ENCODE peak calls at places on chromosomes 6 and 20, in seven cellular contexts. One of them, this sample, is unnamed.

GRCh38 chr6:163226836-163227485 is 187.6 kb upstream of the QKI start:
- DNase-seq in GM12865: no peak
- DNase-seq in bronchial epithelial cell: peak
- DNase-seq in RWPE1: peak
- DNase-seq in astrocyte of the cerebellum: peak
- DNase-seq in neural crest cell: no peak
- DNase-seq in brain microvascular endothelial cell: peak
- DNase-seq in this sample: no peak

GRCh38 chr20:32078777-32079176 is 26.7 kb downstream of the HCK start:
- DNase-seq in GM12865: no peak
- DNase-seq in bronchial epithelial cell: no peak
- DNase-seq in RWPE1: no peak
- DNase-seq in astrocyte of the cerebellum: no peak
- DNase-seq in neural crest cell: no peak
- DNase-seq in brain microvascular endothelial cell: no peak
- DNase-seq in this sample: peak

GRCh38 chr6:11008821-11009220 is 35.3 kb downstream of the ELOVL2 start:
- DNase-seq in GM12865: no peak
- DNase-seq in bronchial epithelial cell: peak
- DNase-seq in RWPE1: no peak
- DNase-seq in astrocyte of the cerebellum: no peak
- DNase-seq in neural crest cell: no peak
- DNase-seq in brain microvascular endothelial cell: peak
- DNase-seq in this sample: no peak

GRCh38 chr6:103672169-103672568 is 1187.5 kb downstream of the HACE1 start:
- DNase-seq in GM12865: no peak
- DNase-seq in bronchial epithelial cell: peak
- DNase-seq in RWPE1: no peak
- DNase-seq in astrocyte of the cerebellum: peak
- DNase-seq in neural crest cell: no peak
- DNase-seq in brain microvascular endothelial cell: peak
- DNase-seq in this sample: no peak

GRCh38 chr20:10731190-10731955 is 57.6 kb upstream of the JAG1 start:
- DNase-seq in GM12865: no peak
- DNase-seq in bronchial epithelial cell: peak
- DNase-seq in RWPE1: peak
- DNase-seq in astrocyte of the cerebellum: no peak
- DNase-seq in neural crest cell: no peak
- DNase-seq in brain microvascular endothelial cell: peak
- DNase-seq in this sample: no peak

GRCh38 chr6:111589366-111589765 is 16.3 kb downstream of the TRAF3IP2 start:
- DNase-seq in GM12865: no peak
- DNase-seq in bronchial epithelial cell: peak
- DNase-seq in RWPE1: peak
- DNase-seq in astrocyte of the cerebellum: no peak
- DNase-seq in neural crest cell: no peak
- DNase-seq in brain microvascular endothelial cell: peak
- DNase-seq in this sample: no peak

GRCh38 chr6:33566182-33567084 is 13.6 kb downstream of the BAK1 start:
- DNase-seq in GM12865: no peak
- DNase-seq in bronchial epithelial cell: peak
- DNase-seq in RWPE1: peak
- DNase-seq in astrocyte of the cerebellum: no peak
- DNase-seq in neural crest cell: no peak
- DNase-seq in brain microvascular endothelial cell: peak
- DNase-seq in this sample: no peak

GRCh38 chr20:4076671-4077070 is 61.3 kb upstream of the RNF24 start:
- DNase-seq in GM12865: no peak
- DNase-seq in bronchial epithelial cell: peak
- DNase-seq in RWPE1: peak
- DNase-seq in astrocyte of the cerebellum: peak
- DNase-seq in neural crest cell: no peak
- DNase-seq in brain microvascular endothelial cell: peak
- DNase-seq in this sample: no peak

GRCh38 chr6:40577672-40578071 is 9.5 kb downstream of the LRFN2 start:
- DNase-seq in GM12865: no peak
- DNase-seq in bronchial epithelial cell: no peak
- DNase-seq in RWPE1: no peak
- DNase-seq in astrocyte of the cerebellum: no peak
- DNase-seq in neural crest cell: no peak
- DNase-seq in brain microvascular endothelial cell: no peak
- DNase-seq in this sample: no peak
- TF ChIP-seq CTCF in GM12865: no peak
- TF ChIP-seq CTCF in bronchial epithelial cell: no peak
- TF ChIP-seq CTCF in RWPE1: no peak
- TF ChIP-seq CTCF in astrocyte of the cerebellum: no peak
- TF ChIP-seq CTCF in neural crest cell: peak
- TF ChIP-seq CTCF in brain microvascular endothelial cell: peak
- TF ChIP-seq CTCF in this sample: no peak

GRCh38 chr20:39676857-39677351 is 714.8 kb downstream of the DHX35 start:
- DNase-seq in GM12865: peak
- DNase-seq in bronchial epithelial cell: peak
- DNase-seq in RWPE1: no peak
- DNase-seq in astrocyte of the cerebellum: no peak
- DNase-seq in neural crest cell: no peak
- DNase-seq in brain microvascular endothelial cell: no peak
- DNase-seq in this sample: no peak
- TF ChIP-seq CTCF in GM12865: peak
- TF ChIP-seq CTCF in bronchial epithelial cell: peak
- TF ChIP-seq CTCF in RWPE1: no peak
- TF ChIP-seq CTCF in astrocyte of the cerebellum: no peak
- TF ChIP-seq CTCF in neural crest cell: peak
- TF ChIP-seq CTCF in brain microvascular endothelial cell: no peak
- TF ChIP-seq CTCF in this sample: no peak

DNA sequence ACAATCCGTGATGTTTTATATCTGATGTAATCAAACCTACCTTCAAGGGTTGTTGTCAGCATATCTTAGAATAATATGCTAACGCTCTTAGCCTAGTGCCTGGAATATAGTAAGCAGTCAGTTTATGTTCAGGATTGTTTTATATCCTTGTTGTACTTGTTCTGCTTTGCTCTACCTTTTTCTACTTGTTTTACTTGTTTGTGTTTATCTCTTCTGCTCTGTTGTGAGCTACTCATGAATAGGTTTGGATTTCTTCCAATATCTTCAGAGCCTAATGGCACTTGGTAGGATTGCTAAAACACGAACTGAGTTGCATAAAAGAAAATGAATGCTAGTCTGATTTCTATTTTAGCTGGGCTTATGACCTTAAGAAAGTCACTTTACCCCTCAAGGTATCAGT is 40.1 kb downstream of the DNAH8 start:
- DNase-seq in GM12865: no peak
- DNase-seq in bronchial epithelial cell: peak
- DNase-seq in RWPE1: peak
- DNase-seq in astrocyte of the cerebellum: no peak
- DNase-seq in neural crest cell: no peak
- DNase-seq in brain microvascular endothelial cell: no peak
- DNase-seq in this sample: no peak
- TF ChIP-seq CTCF in GM12865: no peak
- TF ChIP-seq CTCF in bronchial epithelial cell: no peak
- TF ChIP-seq CTCF in RWPE1: no peak
- TF ChIP-seq CTCF in astrocyte of the cerebellum: no peak
- TF ChIP-seq CTCF in neural crest cell: no peak
- TF ChIP-seq CTCF in brain microvascular endothelial cell: no peak
- TF ChIP-seq CTCF in this sample: no peak

GRCh38 chr6:9002833-9003232 is 567.5 kb upstream of the SLC35B3 start:
- DNase-seq in GM12865: no peak
- DNase-seq in bronchial epithelial cell: peak
- DNase-seq in RWPE1: peak
- DNase-seq in astrocyte of the cerebellum: no peak
- DNase-seq in neural crest cell: no peak
- DNase-seq in brain microvascular endothelial cell: no peak
- DNase-seq in this sample: no peak

GRCh38 chr6:9007062-9007461 is 571.7 kb upstream of the SLC35B3 start:
- DNase-seq in GM12865: no peak
- DNase-seq in bronchial epithelial cell: no peak
- DNase-seq in RWPE1: no peak
- DNase-seq in astrocyte of the cerebellum: no peak
- DNase-seq in neural crest cell: no peak
- DNase-seq in brain microvascular endothelial cell: no peak
- DNase-seq in this sample: no peak
- TF ChIP-seq CTCF in GM12865: no peak
- TF ChIP-seq CTCF in bronchial epithelial cell: no peak
- TF ChIP-seq CTCF in RWPE1: no peak
- TF ChIP-seq CTCF in astrocyte of the cerebellum: no peak
- TF ChIP-seq CTCF in neural crest cell: no peak
- TF ChIP-seq CTCF in brain microvascular endothelial cell: no peak
- TF ChIP-seq CTCF in this sample: no peak

DNA sequence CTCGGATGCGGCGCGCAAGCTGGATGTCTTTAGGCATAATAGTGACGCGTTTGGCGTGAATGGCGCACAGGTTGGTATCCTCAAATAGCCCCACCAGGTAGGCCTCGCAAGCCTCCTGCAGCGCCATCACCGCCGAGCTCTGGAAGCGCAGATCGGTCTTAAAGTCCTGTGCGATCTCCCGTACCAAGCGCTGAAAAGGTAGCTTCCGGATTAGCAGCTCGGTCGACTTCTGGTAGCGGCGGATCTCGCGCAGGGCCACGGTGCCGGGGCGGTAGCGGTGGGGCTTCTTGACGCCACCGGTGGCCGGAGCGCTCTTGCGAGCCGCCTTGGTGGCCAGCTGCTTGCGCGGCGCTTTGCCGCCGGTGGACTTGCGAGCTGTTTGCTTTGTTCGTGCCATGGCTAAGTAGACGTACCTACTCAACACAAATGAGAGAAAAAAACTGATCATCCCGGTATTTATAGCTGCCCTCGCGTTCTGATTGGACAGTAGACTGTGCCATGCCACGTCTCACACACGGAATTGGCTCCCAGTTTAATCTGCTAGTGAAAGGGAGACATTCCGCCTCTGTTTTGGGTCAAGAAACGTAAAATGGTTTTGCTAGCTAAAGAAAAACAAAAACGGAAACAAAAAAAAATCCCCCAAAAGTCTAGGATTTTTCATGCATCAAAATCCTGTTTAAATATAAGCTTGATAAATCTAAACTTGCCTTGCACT is 40.1 kb downstream of the OR2B2 start:
- DNase-seq in GM12865: peak
- DNase-seq in bronchial epithelial cell: peak
- DNase-seq in RWPE1: peak
- DNase-seq in astrocyte of the cerebellum: peak
- DNase-seq in neural crest cell: peak
- DNase-seq in brain microvascular endothelial cell: peak
- DNase-seq in this sample: peak
- TF ChIP-seq CTCF in GM12865: peak
- TF ChIP-seq CTCF in bronchial epithelial cell: peak
- TF ChIP-seq CTCF in RWPE1: peak
- TF ChIP-seq CTCF in astrocyte of the cerebellum: peak
- TF ChIP-seq CTCF in neural crest cell: no peak
- TF ChIP-seq CTCF in brain microvascular endothelial cell: peak
- TF ChIP-seq CTCF in this sample: no peak

DNA sequence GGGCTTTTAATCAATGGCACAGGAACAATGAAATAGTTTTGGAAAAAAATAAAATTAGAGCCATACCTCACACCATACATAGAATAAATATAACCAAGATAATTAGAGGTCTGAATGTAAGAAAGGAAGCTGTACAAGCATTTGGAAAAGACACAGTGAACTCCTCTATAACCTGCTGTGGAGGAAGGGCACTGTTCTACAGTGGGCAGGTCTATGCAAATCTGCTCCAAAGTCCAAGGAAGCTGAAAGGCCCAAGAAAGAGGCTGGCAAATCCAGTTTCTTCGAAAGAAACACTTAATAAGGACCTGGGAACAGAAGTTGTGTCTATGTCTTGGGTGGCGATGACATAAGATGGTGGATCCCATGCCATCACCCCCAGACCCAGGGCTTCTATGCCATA is 169.4 kb upstream of the RALGAPA2 start:
- DNase-seq in GM12865: no peak
- DNase-seq in bronchial epithelial cell: no peak
- DNase-seq in RWPE1: no peak
- DNase-seq in astrocyte of the cerebellum: no peak
- DNase-seq in neural crest cell: no peak
- DNase-seq in brain microvascular endothelial cell: no peak
- DNase-seq in this sample: no peak
- TF ChIP-seq CTCF in GM12865: no peak
- TF ChIP-seq CTCF in bronchial epithelial cell: no peak
- TF ChIP-seq CTCF in RWPE1: no peak
- TF ChIP-seq CTCF in astrocyte of the cerebellum: no peak
- TF ChIP-seq CTCF in neural crest cell: no peak
- TF ChIP-seq CTCF in brain microvascular endothelial cell: no peak
- TF ChIP-seq CTCF in this sample: no peak

GRCh38 chr6:30912746-30913520 is 1.1 kb upstream of the VARS2 start:
- DNase-seq in GM12865: no peak
- DNase-seq in bronchial epithelial cell: no peak
- DNase-seq in RWPE1: no peak
- DNase-seq in astrocyte of the cerebellum: no peak
- DNase-seq in neural crest cell: no peak
- DNase-seq in brain microvascular endothelial cell: no peak
- DNase-seq in this sample: no peak

GRCh38 chr6:30908700-30909099 is 693 bp downstream of the GTF2H4 start:
- DNase-seq in GM12865: no peak
- DNase-seq in bronchial epithelial cell: no peak
- DNase-seq in RWPE1: no peak
- DNase-seq in astrocyte of the cerebellum: no peak
- DNase-seq in neural crest cell: no peak
- DNase-seq in brain microvascular endothelial cell: no peak
- DNase-seq in this sample: no peak

GRCh38 chr6:30902709-30903108 is 5.3 kb upstream of the GTF2H4 start:
- DNase-seq in GM12865: no peak
- DNase-seq in bronchial epithelial cell: no peak
- DNase-seq in RWPE1: no peak
- DNase-seq in astrocyte of the cerebellum: no peak
- DNase-seq in neural crest cell: no peak
- DNase-seq in brain microvascular endothelial cell: no peak
- DNase-seq in this sample: no peak

GRCh38 chr6:30903236-30903635 is 4.8 kb upstream of the GTF2H4 start:
- DNase-seq in GM12865: no peak
- DNase-seq in bronchial epithelial cell: no peak
- DNase-seq in RWPE1: no peak
- DNase-seq in astrocyte of the cerebellum: no peak
- DNase-seq in neural crest cell: no peak
- DNase-seq in brain microvascular endothelial cell: no peak
- DNase-seq in this sample: peak

DNA sequence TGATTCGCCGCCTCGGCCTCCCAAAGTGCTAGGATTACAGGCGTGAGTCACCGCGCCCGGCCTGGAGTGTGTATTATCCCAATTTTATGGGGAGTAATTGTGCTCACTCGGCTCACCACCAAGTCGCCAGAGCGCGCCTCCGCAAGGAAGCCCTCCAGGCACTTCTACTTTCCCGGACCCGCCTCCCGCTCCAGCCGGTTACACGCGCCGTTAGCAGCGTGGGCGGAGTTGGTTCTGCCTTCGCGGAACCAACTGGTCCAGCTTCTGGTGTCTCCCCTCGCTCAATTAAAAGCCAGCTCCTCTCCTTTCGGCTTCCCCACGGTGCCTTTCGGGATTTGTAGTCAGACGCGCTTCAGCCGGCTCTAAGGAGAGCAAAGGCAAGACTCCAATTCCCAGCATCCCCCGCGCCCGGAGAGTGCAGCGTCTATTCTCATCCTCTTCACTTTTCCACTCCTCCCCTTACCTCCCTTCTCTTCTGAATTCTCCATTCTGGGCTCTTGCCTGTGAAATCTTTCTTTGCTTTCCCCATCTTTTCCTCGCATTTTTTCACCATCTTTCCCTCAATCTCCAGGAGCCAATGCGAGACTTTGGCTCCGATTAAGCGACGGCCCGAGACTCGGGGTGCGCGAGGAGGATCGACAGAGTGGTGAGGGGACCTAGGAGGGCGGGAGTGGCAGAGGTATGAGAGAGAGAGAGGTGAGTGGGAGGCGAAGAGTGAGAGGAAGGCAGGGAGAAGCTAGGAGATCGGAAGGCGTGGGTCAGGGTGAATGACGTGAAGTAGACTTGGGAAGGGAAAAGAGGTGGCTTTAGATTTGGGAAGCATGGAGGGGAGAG is at the start of gene GTF2H4:
- DNase-seq in GM12865: peak
- DNase-seq in bronchial epithelial cell: peak
- DNase-seq in RWPE1: peak
- DNase-seq in astrocyte of the cerebellum: peak
- DNase-seq in neural crest cell: peak
- DNase-seq in brain microvascular endothelial cell: peak
- DNase-seq in this sample: peak
- TF ChIP-seq CTCF in GM12865: no peak
- TF ChIP-seq CTCF in bronchial epithelial cell: no peak
- TF ChIP-seq CTCF in RWPE1: no peak
- TF ChIP-seq CTCF in astrocyte of the cerebellum: no peak
- TF ChIP-seq CTCF in neural crest cell: no peak
- TF ChIP-seq CTCF in brain microvascular endothelial cell: no peak
- TF ChIP-seq CTCF in this sample: no peak

This sample was measured in HL-60.